ENCODE peak calls at places on chromosome 13, in ten cellular contexts. A, G, E, Q, K, O, Y, C, T and N are unnamed samples.
A peak's percentile ranks its signal among the peaks of the same experiment; 100 is the strongest.

GRCh38 chr13:24911135-24911524 is 147.2 kb downstream of the RNF17 start:
- DNase-seq in A (no peak), G (peak; percentile 70), E (no peak), Q (peak; percentile 62), K (peak; percentile 64), O (peak; percentile 37), Y (no peak), C (no peak), T (no peak), N (peak; percentile 18)

GRCh38 chr13:97889803-97890202 is 63.7 kb upstream of the IPO5 start:
- DNase-seq in A (no peak), G (peak; percentile 19), E (no peak), Q (no peak), K (no peak), O (peak; percentile 21), Y (no peak), C (no peak), T (no peak), N (no peak)

GRCh38 chr13:38636756-38637155 is 50.1 kb upstream of the FREM2 start:
- DNase-seq in A (no peak), G (no peak), E (no peak), Q (no peak), K (no peak), O (no peak), Y (no peak), C (no peak), T (no peak), N (peak; percentile 98)

GRCh38 chr13:33341861-33342452 is 56.4 kb upstream of the STARD13 start:
- DNase-seq in A (no peak), G (no peak), E (no peak), Q (no peak), K (no peak), O (no peak), Y (no peak), C (no peak), T (no peak), N (no peak)

GRCh38 chr13:105219636-105220035 is 1315.8 kb downstream of the EFNB2 start:
- DNase-seq in A (no peak), G (peak; percentile 50), E (no peak), Q (no peak), K (no peak), O (no peak), Y (no peak), C (no peak), T (no peak), N (no peak)

GRCh38 chr13:106230450-106230849 is 305.0 kb downstream of the EFNB2 start:
- DNase-seq in A (no peak), G (peak; percentile 72), E (no peak), Q (peak; percentile 28), K (peak; percentile 3), O (peak; percentile 5), Y (no peak), C (no peak), T (no peak), N (peak; percentile 56)

GRCh38 chr13:111177081-111177711 is 62.1 kb downstream of the ARHGEF7 start:
- DNase-seq in A (peak; percentile 95), G (peak; percentile 66), E (peak; percentile 28), Q (no peak), K (no peak), O (no peak), Y (peak; percentile 61), C (peak; percentile 57), T (peak; percentile 25), N (no peak)

GRCh38 chr13:52128714-52129700 is at the start of gene NEK5:
- DNase-seq in A (peak; percentile 18), G (peak; percentile 60), E (no peak), Q (peak; percentile 17), K (peak; percentile 47), O (peak; percentile 78), Y (peak; percentile 37), C (peak; percentile 31), T (peak; percentile 56), N (peak; percentile 90)

GRCh38 chr13:107838592-107839161 is 376.7 kb downstream of the LIG4 start:
- DNase-seq in A (no peak), G (no peak), E (no peak), Q (no peak), K (no peak), O (no peak), Y (no peak), C (no peak), T (no peak), N (peak; percentile 15)

GRCh38 chr13:25170554-25171107 is 1.5 kb downstream of the AMER2 start:
- DNase-seq in A (no peak), G (no peak), E (no peak), Q (no peak), K (no peak), O (no peak), Y (peak; percentile 78), C (peak; percentile 67), T (no peak), N (peak; percentile 70)

GRCh38 chr13:18996627-18997051 is 185.0 kb downstream of the TUBA3C start:
- DNase-seq in A (no peak), G (no peak), E (no peak), Q (no peak), K (no peak), O (no peak), Y (no peak), C (no peak), T (no peak), N (no peak)

GRCh38 chr13:113153810-113154748 is 4.4 kb upstream of the PROZ start:
- DNase-seq in A (peak; percentile 37), G (peak; percentile 58), E (no peak), Q (peak; percentile 28), K (peak; percentile 70), O (peak; percentile 88), Y (peak; percentile 63), C (peak; percentile 65), T (peak; percentile 73), N (peak; percentile 70)

GRCh38 chr13:110466261-110466660 is 95.3 kb downstream of the RAB20 start:
- DNase-seq in A (no peak), G (no peak), E (no peak), Q (no peak), K (no peak), O (no peak), Y (no peak), C (no peak), T (no peak), N (no peak)

GRCh38 chr13:20460744-20461143 is 64.9 kb downstream of the CRYL1 start:
- DNase-seq in A (peak; percentile 43), G (no peak), E (no peak), Q (no peak), K (no peak), O (no peak), Y (no peak), C (no peak), T (no peak), N (no peak)

GRCh38 chr13:47858042-47858677 is 142.9 kb downstream of the SUCLA2 start:
- DNase-seq in A (no peak), G (peak; percentile 18), E (no peak), Q (no peak), K (no peak), O (no peak), Y (no peak), C (no peak), T (no peak), N (no peak)

GRCh38 chr13:90485441-90485840 is 862.0 kb upstream of the MIR17HG start:
- DNase-seq in A (no peak), G (peak; percentile 93), E (no peak), Q (peak; percentile 92), K (peak; percentile 26), O (peak; percentile 75), Y (no peak), C (no peak), T (no peak), N (no peak)

GRCh38 chr13:32022292-32022691 is 9.3 kb upstream of the FRY start:
- DNase-seq in A (no peak), G (no peak), E (no peak), Q (no peak), K (no peak), O (no peak), Y (no peak), C (no peak), T (no peak), N (no peak)

GRCh38 chr13:112885782-112886268 is 83.2 kb upstream of the MCF2L start:
- DNase-seq in A (no peak), G (peak; percentile 92), E (no peak), Q (peak; percentile 88), K (peak; percentile 61), O (peak; percentile 94), Y (no peak), C (no peak), T (no peak), N (peak; percentile 88)

GRCh38 chr13:90918551-90918950 is 428.9 kb upstream of the MIR17HG start:
- DNase-seq in A (no peak), G (peak; percentile 41), E (no peak), Q (no peak), K (peak; percentile 59), O (no peak), Y (no peak), C (no peak), T (no peak), N (peak; percentile 50)